ENCODE peak calls at places on chromosome 17, in four cellular contexts. J is body of pancreas, U is K562, B is mammary epithelial cell. L is an unnamed sample.

GRCh38 chr17:42679492-42680330 is 1.9 kb downstream of the CCR10 start:
- DNase-seq in J (peak), U (peak), B (peak), L (no peak)

GRCh38 chr17:67441052-67441738 is 64.1 kb downstream of the PITPNC1 start:
- DNase-seq in J (no peak), U (no peak), B (no peak), L (no peak)

GRCh38 chr17:81694810-81695209 is 8.4 kb upstream of the MRPL12 start:
- DNase-seq in J (no peak), U (no peak), B (no peak), L (no peak)

GRCh38 chr17:3003401-3004149 is 59.8 kb downstream of the OR1D5 start:
- DNase-seq in J (peak), U (no peak), B (no peak), L (no peak)

GRCh38 chr17:60481604-60482003 is 44.4 kb downstream of the APPBP2 start:
- DNase-seq in J (no peak), U (no peak), B (no peak), L (no peak)

GRCh38 chr17:79952915-79953314 is 82.8 kb downstream of the TBC1D16 start:
- DNase-seq in J (no peak), U (no peak), B (no peak), L (no peak)

GRCh38 chr17:37506678-37507077 is 17.0 kb downstream of the DUSP14 start:
- DNase-seq in J (no peak), U (peak), B (peak), L (no peak)

GRCh38 chr17:41687828-41688640 is 651 bp upstream of the EIF1 start:
- DNase-seq in J (peak), U (no peak), B (peak), L (no peak)

GRCh38 chr17:56521439-56522141 is 71.9 kb upstream of the NOG start:
- DNase-seq in J (no peak), U (no peak), B (no peak), L (no peak)

GRCh38 chr17:57032343-57032742 is 52.7 kb upstream of the AKAP1 start:
- DNase-seq in J (peak), U (no peak), B (no peak), L (no peak)

GRCh38 chr17:80453980-80454556 is 22.3 kb downstream of the NPTX1 start:
- DNase-seq in J (no peak), U (no peak), B (no peak), L (no peak)

GRCh38 chr17:71799657-71800056 is 321.2 kb upstream of the SOX9 start:
- DNase-seq in J (peak), U (no peak), B (no peak), L (no peak)

GRCh38 chr17:72185571-72185970 is 64.8 kb downstream of the SOX9 start:
- DNase-seq in J (no peak), U (no peak), B (no peak), L (no peak)

GRCh38 chr17:68052810-68053209 is 17.3 kb downstream of the KPNA2 start:
- DNase-seq in J (no peak), U (no peak), B (no peak), L (no peak)

GRCh38 chr17:9517396-9517795 is 58.2 kb downstream of the STX8 start:
- DNase-seq in J (no peak), U (no peak), B (peak), L (no peak)

GRCh38 chr17:15981646-15982580 is 17.6 kb downstream of the ZSWIM7 start:
- DNase-seq in J (no peak), U (peak), B (peak), L (no peak)

GRCh38 chr17:50834126-50834785 is 1.1 kb upstream of the WFIKKN2 start:
- DNase-seq in J (no peak), U (no peak), B (no peak), L (no peak)

GRCh38 chr17:14016858-14017257 is 52.4 kb upstream of the COX10 start:
- DNase-seq in J (no peak), U (no peak), B (no peak), L (no peak)

GRCh38 chr17:47253541-47254402 is at the start of gene ITGB3:
- DNase-seq in J (peak), U (peak), B (peak), L (no peak)

GRCh38 chr17:49525831-49526741 is 31.0 kb downstream of the NGFR start:
- DNase-seq in J (no peak), U (no peak), B (no peak), L (no peak)

GRCh38 chr17:72658675-72659074 is 433.8 kb downstream of the SLC39A11 start:
- DNase-seq in J (no peak), U (no peak), B (no peak), L (no peak)

GRCh38 chr17:82858376-82859126 is 18.7 kb upstream of the ZNF750 start:
- DNase-seq in J (no peak), U (no peak), B (peak), L (no peak)

GRCh38 chr17:323181-323580 is 29.4 kb downstream of the RPH3AL start:
- DNase-seq in J (no peak), U (no peak), B (no peak), L (no peak)

GRCh38 chr17:17269926-17270773 is 10.9 kb downstream of the COPS3 start:
- DNase-seq in J (no peak), U (no peak), B (no peak), L (no peak)

GRCh38 chr17:46053911-46054534 is 55.0 kb downstream of the STH start:
- DNase-seq in J (no peak), U (no peak), B (peak), L (no peak)

GRCh38 chr17:3712811-3713463 is 10.8 kb upstream of the HASPIN start:
- DNase-seq in J (no peak), U (no peak), B (no peak), L (no peak)

GRCh38 chr17:746181-746580 is 5.9 kb downstream of the GEMIN4 start:
- DNase-seq in J (no peak), U (no peak), B (no peak), L (no peak)

GRCh38 chr17:28174352-28175046 is 132.0 kb downstream of the NLK start:
- DNase-seq in J (no peak), U (no peak), B (peak), L (no peak)

GRCh38 chr17:79915850-79916430 is 76.7 kb upstream of the CBX4 start:
- DNase-seq in J (peak), U (peak), B (peak), L (no peak)

GRCh38 chr17:56316604-56317003 is 163.3 kb downstream of the ANKFN1 start:
- DNase-seq in J (no peak), U (no peak), B (no peak), L (no peak)

GRCh38 chr17:17300624-17301568 is 2.3 kb upstream of the NT5M start:
- DNase-seq in J (peak), U (no peak), B (peak), L (no peak)

DNA sequence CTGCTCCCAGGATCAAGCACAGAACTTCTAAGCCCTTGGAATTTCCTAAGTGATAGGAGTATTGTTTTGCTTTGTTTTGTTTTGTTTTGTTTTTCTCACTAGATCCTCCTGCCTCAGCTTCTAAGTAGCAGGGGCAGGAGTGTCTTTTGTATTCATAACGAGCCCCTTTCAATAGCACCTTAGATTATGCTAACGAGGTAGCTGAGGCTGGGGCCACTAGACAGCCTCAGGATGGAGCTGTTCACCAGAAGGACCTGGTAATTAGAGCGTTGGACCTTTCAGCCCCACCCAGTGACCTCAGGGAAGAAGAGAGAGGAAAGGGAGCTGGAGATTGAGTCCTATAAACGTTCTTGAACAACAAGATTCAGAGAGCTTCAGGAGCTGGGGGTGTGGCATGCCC is 43.6 kb downstream of the IKZF3 start:
- DNase-seq in J (no peak), U (no peak), B (no peak), L (no peak)
- TF ChIP-seq CTCF in J (no peak), U (no peak), B (no peak), L (no peak)

DNA sequence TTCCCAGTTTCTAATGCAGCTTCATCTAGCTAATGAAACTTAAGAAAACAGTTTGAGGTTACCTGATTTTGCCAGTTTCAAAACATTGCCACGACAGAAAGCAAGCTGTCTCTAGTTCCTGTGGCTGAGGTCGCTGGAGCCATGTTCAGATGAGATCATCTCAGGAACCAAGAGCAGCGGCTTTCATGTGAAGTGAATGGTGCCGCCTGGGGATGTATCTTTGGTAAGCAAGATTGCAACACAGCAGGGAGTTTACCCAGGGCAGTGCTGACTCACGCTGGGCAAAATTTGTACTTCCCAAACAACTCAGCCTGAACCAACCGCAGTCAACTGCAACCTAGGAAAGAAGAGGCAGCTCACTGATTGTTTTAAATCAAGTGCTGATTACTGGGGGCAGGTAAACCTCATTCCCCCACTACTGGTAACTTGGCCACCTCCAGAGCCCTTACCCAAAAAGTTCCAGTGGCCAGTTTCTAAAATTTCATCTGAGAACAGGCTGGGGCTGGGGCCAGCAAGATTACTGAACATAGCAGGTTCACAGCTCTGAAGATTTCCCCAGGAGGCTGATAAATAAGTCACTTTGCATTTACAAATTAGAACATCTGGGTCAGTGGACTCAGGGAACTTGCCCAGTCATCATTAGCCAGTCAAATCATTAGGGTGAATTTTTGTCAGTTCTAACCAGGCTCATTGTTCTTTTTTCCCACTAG is at the start of gene RFFL:
- DNase-seq in J (peak), U (peak), B (peak), L (peak)
- TF ChIP-seq CTCF in J (peak), U (peak), B (no peak), L (peak)

GRCh38 chr17:34397265-34397664 is 34.2 kb upstream of the CCL1 start:
- DNase-seq in J (no peak), U (peak), B (no peak), L (no peak)
- TF ChIP-seq CTCF in J (no peak), U (no peak), B (no peak), L (no peak)

DNA sequence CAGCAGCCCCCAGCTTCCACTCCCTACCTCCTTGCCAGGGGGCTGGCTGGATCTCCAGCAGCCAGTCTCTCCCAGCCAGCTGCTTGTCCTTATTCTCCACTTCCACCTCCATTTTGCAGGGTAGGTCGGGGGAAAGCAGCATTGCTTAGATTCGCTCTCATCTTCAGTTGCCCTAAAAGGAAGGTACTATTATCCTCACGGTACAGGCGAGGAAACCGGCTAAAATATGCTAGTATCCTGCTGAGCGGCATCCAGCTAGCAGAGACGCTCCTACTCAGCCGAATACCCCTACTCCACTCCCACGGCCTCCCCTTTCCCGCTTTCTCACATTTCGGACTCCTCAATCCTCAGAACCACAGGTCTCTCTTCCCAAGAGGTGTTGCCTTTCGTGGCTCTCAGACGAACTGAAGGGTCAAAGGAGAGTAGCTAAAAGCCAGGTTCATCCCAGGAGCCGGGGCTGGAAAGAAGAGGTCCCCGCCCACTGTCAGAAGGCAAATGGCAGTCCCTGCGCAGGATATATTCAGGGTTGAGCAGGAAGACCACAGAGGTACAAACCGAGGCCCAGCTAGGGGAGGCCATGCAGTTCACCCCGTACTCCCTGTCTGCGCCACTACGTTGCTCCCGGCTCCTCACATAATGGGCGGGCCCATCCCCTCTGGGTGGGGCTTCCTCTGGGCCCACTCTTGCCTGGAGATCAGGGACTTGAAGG is 1.6 kb upstream of the RAB11FIP4 start:
- DNase-seq in J (peak), U (peak), B (no peak), L (no peak)
- TF ChIP-seq CTCF in J (no peak), U (no peak), B (no peak), L (no peak)

GRCh38 chr17:43942286-43942685 is at the start of gene PPY:
- DNase-seq in J (no peak), U (no peak), B (no peak), L (no peak)

GRCh38 chr17:43943769-43944418 is 1.6 kb upstream of the PPY start:
- DNase-seq in J (peak), U (peak), B (peak), L (peak)

GRCh38 chr17:43939886-43940285 is 2.4 kb downstream of the PPY start:
- DNase-seq in J (no peak), U (no peak), B (no peak), L (no peak)

GRCh38 chr17:43938838-43939182 is 3.5 kb downstream of the PPY start:
- DNase-seq in J (no peak), U (no peak), B (no peak), L (no peak)

GRCh38 chr17:43940630-43941029 is 1.6 kb downstream of the PPY start:
- DNase-seq in J (no peak), U (peak), B (no peak), L (no peak)
- TF ChIP-seq CTCF in J (no peak), U (peak), B (peak), L (peak)

DNA sequence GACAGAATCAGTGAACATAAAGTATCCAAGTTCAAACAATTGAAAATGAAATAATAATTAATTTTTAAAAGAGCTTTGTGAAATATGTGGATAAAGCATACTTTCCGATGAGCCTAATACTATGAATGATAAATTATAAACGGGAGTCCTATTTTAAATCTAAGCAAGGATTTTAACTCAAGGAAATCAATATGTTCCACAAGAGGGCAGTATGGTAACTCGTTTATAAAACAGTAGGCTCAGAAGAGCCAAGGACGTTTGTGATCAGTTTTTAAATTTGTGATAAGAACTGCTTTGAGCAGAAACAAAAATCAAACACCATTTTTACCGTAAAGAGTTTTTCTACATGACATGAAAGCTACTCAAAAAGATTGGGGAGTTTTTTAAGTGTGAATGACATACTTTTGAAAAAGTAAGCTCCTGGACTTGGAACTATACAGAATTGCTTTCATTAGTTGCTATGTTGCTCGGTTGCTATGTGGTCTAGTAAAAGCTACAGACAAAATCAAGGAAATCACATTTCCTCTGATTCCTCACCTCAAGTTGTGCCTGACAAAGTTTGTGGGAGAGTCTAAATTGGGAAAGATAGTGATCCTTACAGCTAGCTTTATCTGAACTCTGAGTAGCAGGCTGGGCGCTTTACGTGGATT is 11.8 kb upstream of the TEKT1 start:
- DNase-seq in J (no peak), U (peak), B (peak), L (peak)
- TF ChIP-seq CTCF in J (peak), U (peak), B (peak), L (peak)

DNA sequence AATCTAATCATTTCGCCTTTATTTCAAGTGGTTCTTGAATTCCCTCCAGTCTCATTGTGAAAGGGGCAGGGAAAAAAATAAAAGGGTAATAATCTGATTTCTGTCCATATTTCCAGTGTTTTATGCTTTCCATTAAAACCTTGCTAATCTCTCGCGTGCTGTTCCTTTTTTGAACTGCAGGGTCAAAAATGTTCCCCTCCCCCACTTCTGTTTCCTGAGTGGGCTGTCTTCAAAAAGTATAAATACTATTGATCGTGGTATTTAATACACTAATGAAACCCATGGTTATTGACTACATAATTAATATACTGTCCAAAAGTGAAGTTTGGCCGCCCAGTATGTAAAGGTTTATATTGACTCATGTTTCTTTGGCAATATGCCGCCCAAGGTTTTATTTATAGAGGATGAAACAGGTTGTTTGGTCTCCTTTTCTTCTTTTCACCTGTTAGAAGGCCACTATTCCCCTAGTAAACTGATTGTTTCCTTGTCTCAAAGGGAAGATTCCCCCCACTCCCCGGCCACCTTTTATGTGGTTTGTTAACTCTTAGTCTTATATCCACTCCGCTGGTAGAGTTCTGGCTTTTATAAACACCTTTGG is 69.7 kb downstream of the RPA1 start:
- DNase-seq in J (no peak), U (no peak), B (no peak), L (no peak)
- TF ChIP-seq CTCF in J (no peak), U (no peak), B (peak), L (no peak)

DNA sequence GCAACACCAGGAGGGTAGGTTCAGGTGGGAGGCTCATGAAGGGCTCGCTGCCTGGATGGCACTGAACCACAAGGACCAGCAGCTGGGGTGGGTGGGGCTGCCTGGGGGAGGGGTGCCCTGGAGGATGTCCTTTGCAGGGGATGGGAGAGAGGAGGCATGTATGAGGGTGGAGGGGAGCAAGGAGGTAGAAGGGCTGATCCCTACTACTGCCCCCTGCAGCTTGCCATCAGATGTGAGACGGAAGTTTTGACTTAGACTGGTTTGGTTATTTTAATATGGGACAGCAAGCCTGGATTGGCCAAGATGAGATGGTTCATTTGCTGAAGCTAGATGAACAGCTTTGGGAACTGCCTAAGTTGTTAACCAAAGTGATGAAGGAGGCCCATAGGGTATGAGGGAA is 115.9 kb downstream of the SEC14L1 start:
- DNase-seq in J (no peak), U (peak), B (no peak), L (no peak)
- TF ChIP-seq CTCF in J (no peak), U (peak), B (peak), L (no peak)

DNA sequence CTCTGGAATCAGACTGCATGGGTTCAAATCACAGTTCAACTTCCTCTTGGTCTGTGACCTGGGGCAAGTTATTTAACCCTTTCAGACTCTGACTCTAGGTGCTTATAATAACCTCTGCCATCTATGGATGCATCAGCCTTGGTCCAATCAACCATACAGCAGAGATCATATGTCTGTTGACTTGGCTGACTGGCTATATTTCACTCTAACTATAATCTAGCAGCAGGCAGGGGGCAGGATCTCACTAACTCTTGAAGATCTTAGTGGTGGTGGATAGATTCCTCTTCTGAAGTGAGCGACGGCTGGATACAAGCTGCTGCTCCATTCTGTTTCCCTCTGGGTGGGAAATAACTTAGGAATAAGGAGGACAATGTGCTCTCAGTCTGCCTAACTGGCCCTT is 146.6 kb downstream of the SKAP1 start:
- DNase-seq in J (no peak), U (no peak), B (no peak), L (no peak)
- TF ChIP-seq CTCF in J (no peak), U (peak), B (no peak), L (no peak)

L was measured in AG09319.